ENCODE peak calls at places on chromosomes 4 and X, in five cellular contexts. Q is transverse colon, H is HL-60, T is sigmoid colon, E is SK-N-SH. B is an unnamed sample.

GRCh38 chr4:100823993-100824323 is 306.1 kb upstream of the EMCN start:
- DNase-seq in Q (no peak), H (no peak), T (no peak), E (no peak), B (no peak)

GRCh38 chrX:10579753-10580060 is 40.7 kb downstream of the MID1 start:
- DNase-seq in Q (no peak), H (no peak), T (no peak), E (no peak), B (no peak)

GRCh38 chrX:9767375-9767774 is 1.7 kb upstream of the GPR143 start:
- DNase-seq in Q (no peak), H (no peak), T (no peak), E (no peak), B (no peak)

GRCh38 chr4:110543577-110543976 is 67.6 kb downstream of the ENPEP start:
- DNase-seq in Q (no peak), H (no peak), T (no peak), E (no peak), B (no peak)

GRCh38 chr4:72295966-72296557 is 264.3 kb downstream of the NPFFR2 start:
- DNase-seq in Q (no peak), H (no peak), T (no peak), E (peak), B (no peak)

GRCh38 chr4:45518832-45519231 is 605.0 kb downstream of the GABRG1 start:
- DNase-seq in Q (no peak), H (no peak), T (no peak), E (no peak), B (no peak)

GRCh38 chr4:142846105-142846728 is at the start of gene INPP4B:
- DNase-seq in Q (peak), H (no peak), T (peak), E (peak), B (peak)

GRCh38 chrX:68936186-68936585 is 107.4 kb downstream of the EFNB1 start:
- DNase-seq in Q (peak), H (no peak), T (peak), E (no peak), B (no peak)

GRCh38 chr4:130395871-130396270 is 1299.9 kb downstream of the C4orf33 start:
- DNase-seq in Q (no peak), H (no peak), T (no peak), E (no peak), B (no peak)

GRCh38 chr4:168499241-168499640 is 2.4 kb downstream of the PALLD start:
- DNase-seq in Q (no peak), H (peak), T (no peak), E (no peak), B (no peak)

GRCh38 chrX:23742693-23743622 is at the start of gene ACOT9:
- DNase-seq in Q (peak), H (peak), T (peak), E (peak), B (peak)

GRCh38 chr4:125741825-125742452 is 427.2 kb downstream of the FAT4 start:
- DNase-seq in Q (no peak), H (no peak), T (no peak), E (peak), B (no peak)

GRCh38 chr4:87949961-87950360 is 25.6 kb upstream of the SPP1 start:
- DNase-seq in Q (no peak), H (no peak), T (no peak), E (no peak), B (no peak)

GRCh38 chr4:7515390-7515902 is 80.7 kb upstream of the PSAPL1 start:
- DNase-seq in Q (no peak), H (no peak), T (no peak), E (no peak), B (no peak)

GRCh38 chr4:173503330-173504180 is 26.5 kb downstream of the HAND2 start:
- DNase-seq in Q (no peak), H (no peak), T (no peak), E (no peak), B (no peak)

GRCh38 chrX:1507511-1508463 is 29.2 kb downstream of the P2RY8 start:
- DNase-seq in Q (peak), H (no peak), T (peak), E (no peak), B (no peak)

GRCh38 chr4:62490635-62491034 is 1290.5 kb downstream of the ADGRL3 start:
- DNase-seq in Q (no peak), H (no peak), T (no peak), E (no peak), B (no peak)

GRCh38 chr4:105140684-105141490 is 5.8 kb upstream of the TET2 start:
- DNase-seq in Q (peak), H (no peak), T (no peak), E (peak), B (no peak)

GRCh38 chr4:123361195-123361861 is 35.3 kb upstream of the SPRY1 start:
- DNase-seq in Q (peak), H (no peak), T (no peak), E (no peak), B (no peak)

GRCh38 chr4:176277162-176277904 is 8.3 kb upstream of the ASB5 start:
- DNase-seq in Q (peak), H (no peak), T (peak), E (peak), B (peak)

GRCh38 chrX:9465380-9466114 is 689 bp downstream of the TBL1X start:
- DNase-seq in Q (peak), H (no peak), T (no peak), E (peak), B (no peak)

GRCh38 chr4:7802093-7802726 is 137.5 kb downstream of the AFAP1 start:
- DNase-seq in Q (peak), H (peak), T (peak), E (peak), B (peak)

GRCh38 chrX:37383313-37383712 is 34.1 kb downstream of the PRRG1 start:
- DNase-seq in Q (no peak), H (no peak), T (no peak), E (no peak), B (no peak)

GRCh38 chr4:81595798-81596610 is 124.3 kb upstream of the RASGEF1B start:
- DNase-seq in Q (no peak), H (no peak), T (no peak), E (no peak), B (no peak)

GRCh38 chrX:13285693-13286092 is 34.2 kb downstream of the ATXN3L start:
- DNase-seq in Q (no peak), H (no peak), T (no peak), E (no peak), B (no peak)

GRCh38 chr4:120156115-120156718 is 89.6 kb upstream of the MAD2L1 start:
- DNase-seq in Q (no peak), H (no peak), T (no peak), E (peak), B (peak)

GRCh38 chr4:139142097-139142496 is 34.9 kb downstream of the ELF2 start:
- DNase-seq in Q (no peak), H (no peak), T (no peak), E (no peak), B (no peak)

GRCh38 chr4:145736241-145736831 is 56.4 kb downstream of the C4orf51 start:
- DNase-seq in Q (peak), H (no peak), T (peak), E (no peak), B (peak)

GRCh38 chr4:186723207-186724047 is at the start of gene FAT1:
- DNase-seq in Q (peak), H (peak), T (peak), E (peak), B (peak)

GRCh38 chr4:87232241-87232640 is 11.8 kb upstream of the KLHL8 start:
- DNase-seq in Q (no peak), H (no peak), T (no peak), E (no peak), B (no peak)

GRCh38 chr4:100690812-100691211 is 173.0 kb upstream of the EMCN start:
- DNase-seq in Q (no peak), H (no peak), T (no peak), E (no peak), B (no peak)

GRCh38 chr4:915595-915994 is 16.5 kb downstream of the GAK start:
- DNase-seq in Q (no peak), H (peak), T (peak), E (no peak), B (no peak)

GRCh38 chrX:110180928-110181310 is 137.0 kb downstream of the AMMECR1 start:
- DNase-seq in Q (no peak), H (no peak), T (no peak), E (no peak), B (no peak)

GRCh38 chr4:83074086-83074704 is 39.2 kb downstream of the COPS4 start:
- DNase-seq in Q (peak), H (no peak), T (no peak), E (peak), B (peak)

GRCh38 chr4:25863906-25864418 is 1.2 kb upstream of the SEL1L3 start:
- DNase-seq in Q (peak), H (no peak), T (no peak), E (no peak), B (no peak)

DNA sequence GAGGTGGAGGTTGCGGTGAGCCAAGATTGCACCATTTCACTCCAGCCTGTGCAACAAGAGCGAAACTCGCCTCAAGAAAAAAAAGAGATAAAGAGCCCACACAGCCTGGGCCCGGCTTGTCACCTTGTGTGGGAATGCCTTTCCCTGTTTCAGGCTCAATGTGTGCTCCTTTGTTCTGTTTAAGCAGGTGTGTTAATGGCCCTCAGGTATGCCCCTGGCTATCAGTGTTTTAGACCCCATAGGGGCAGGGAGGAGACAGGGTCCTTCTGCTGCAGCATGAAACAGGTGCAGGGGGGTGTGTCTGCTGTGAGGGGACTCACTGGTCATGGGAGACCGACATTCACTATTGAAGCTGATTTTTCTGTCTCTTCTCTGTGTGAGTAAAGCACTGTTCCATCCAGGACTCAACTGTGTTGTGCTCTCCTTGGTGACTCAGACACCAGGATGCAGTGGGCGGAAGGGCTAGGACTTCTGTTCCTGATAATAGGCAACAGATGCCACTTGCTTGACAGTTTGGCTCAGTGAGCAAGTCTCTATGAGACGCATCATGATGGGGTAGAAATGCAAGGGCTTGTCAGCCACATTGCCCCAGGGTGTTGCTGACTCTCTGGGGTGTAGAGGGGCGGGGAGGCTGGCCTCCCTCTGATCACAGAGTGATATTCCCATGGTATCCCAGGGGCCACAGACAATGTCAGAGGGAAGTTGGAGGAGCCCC is 15.6 kb upstream of the LAP3 start:
- DNase-seq in Q (no peak), H (no peak), T (no peak), E (peak), B (no peak)
- TF ChIP-seq POLR2AphosphoS5 in Q (no peak), H (no peak), T (no peak), E (peak), B (no peak)

DNA sequence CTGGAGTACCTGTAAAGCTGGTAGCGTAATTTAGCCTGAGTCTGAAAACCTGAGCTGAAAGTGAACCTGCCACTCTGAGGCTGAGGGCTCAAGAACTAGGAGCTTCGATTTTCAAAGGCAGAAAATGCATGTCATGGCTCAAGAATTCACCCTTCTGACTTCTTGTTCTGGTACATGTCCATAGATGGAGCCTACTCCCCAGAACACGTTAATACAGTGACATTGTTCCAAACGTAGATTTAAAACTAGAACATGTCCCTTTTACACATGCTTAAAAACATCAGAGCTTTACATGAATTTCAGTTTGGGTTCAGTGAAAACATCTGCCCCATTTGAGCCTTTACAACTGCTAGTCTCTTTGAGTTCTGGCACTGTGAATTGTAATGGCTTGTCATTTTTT is 115.5 kb upstream of the WDR1 start:
- DNase-seq in Q (no peak), H (no peak), T (no peak), E (no peak), B (no peak)
- TF ChIP-seq POLR2AphosphoS5 in Q (no peak), H (no peak), T (peak), E (no peak), B (peak)

DNA sequence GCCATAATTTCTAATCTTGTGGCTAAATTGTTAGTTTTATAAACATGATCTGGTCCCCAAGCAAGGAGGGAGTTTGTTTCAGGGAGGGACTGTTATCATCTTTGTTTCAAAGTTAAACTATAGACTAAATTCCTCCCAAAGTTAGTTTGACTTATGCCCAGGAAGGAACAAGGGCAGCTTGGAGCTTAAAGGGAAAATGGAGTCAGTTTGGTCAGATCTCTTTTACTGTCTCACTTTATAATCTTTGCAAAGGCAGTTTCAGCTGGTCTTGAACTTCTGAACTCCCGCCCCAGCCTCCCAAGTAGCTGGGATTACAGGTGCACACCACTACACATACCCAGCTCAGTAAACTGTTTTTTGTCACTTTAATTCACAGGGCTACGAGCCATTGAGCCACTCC is 214.7 kb downstream of the ZNF674 start:
- DNase-seq in Q (no peak), H (no peak), T (no peak), E (no peak), B (no peak)
- TF ChIP-seq POLR2AphosphoS5 in Q (no peak), H (no peak), T (no peak), E (no peak), B (no peak)

GRCh38 chr4:92251711-92252110 is 52.1 kb upstream of the GRID2 start:
- DNase-seq in Q (no peak), H (no peak), T (no peak), E (no peak), B (no peak)

GRCh38 chr4:92253550-92253949 is 50.2 kb upstream of the GRID2 start:
- DNase-seq in Q (no peak), H (no peak), T (no peak), E (no peak), B (no peak)

GRCh38 chr4:92253986-92254671 is 49.6 kb upstream of the GRID2 start:
- DNase-seq in Q (no peak), H (no peak), T (no peak), E (no peak), B (no peak)

GRCh38 chr4:92254767-92255442 is 48.9 kb upstream of the GRID2 start:
- DNase-seq in Q (no peak), H (no peak), T (no peak), E (no peak), B (no peak)

DNA sequence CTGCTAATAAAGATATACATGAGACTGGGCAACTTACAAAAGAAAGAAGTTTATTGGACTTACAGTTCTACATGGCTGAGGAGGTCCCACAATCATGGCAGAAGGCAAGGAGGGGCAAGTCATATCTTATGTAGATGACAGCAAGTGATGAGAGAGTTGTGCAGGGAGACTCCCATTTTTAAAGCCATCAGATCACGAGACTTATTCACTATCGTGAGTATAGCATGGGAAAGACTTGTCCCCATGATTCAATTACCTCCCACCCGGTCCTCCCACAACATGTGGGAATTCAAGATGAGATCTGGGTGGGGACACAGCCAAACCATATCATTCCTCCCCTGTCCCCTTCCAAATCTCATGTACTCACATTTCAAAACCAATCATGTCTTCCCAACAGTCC is 50.9 kb upstream of the GRID2 start:
- DNase-seq in Q (no peak), H (no peak), T (no peak), E (no peak), B (no peak)
- TF ChIP-seq POLR2AphosphoS5 in Q (no peak), H (no peak), T (no peak), E (no peak), B (no peak)

DNA sequence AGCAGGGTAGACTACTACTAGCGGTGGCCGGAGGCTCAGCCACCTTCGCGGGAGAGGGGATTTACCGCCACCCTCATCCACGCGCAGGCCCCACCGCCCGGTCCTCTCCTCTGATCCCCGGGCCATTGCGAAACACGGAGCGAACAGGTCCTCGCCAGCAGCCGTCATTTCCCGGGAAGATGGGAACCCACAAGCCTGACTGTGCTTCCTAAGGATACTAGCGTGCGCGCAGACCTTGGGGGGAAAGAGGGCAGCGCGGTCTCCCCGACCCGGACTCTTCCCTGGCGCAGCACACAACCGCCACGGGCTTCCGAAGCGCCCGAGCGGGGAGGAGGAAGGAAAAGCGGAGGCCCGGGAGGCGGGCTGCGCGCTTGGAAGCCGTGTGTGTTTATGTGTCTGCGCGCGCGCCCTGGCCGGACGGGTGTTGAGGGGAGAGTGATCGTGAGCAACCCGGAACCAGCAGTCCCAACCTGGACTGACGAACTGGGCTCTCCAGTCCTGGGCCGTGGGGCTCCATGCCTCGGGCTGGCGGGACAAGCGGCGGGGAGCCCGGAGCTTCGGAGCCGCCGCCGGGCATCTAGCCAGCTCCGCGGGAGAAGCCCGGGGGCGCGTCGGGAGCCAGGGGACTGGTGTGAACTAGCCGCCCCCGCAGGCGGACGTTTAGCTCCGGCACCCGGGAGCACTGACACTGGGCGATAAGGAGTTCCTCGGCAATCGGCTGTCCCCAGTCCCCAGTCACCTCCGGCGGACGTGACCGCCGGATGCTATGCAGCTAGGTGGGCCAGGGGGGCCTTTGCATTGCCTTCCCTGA is 74.6 kb upstream of the BCOR start:
- DNase-seq in Q (peak), H (no peak), T (peak), E (no peak), B (peak)
- TF ChIP-seq POLR2AphosphoS5 in Q (no peak), H (no peak), T (peak), E (no peak), B (no peak)

DNA sequence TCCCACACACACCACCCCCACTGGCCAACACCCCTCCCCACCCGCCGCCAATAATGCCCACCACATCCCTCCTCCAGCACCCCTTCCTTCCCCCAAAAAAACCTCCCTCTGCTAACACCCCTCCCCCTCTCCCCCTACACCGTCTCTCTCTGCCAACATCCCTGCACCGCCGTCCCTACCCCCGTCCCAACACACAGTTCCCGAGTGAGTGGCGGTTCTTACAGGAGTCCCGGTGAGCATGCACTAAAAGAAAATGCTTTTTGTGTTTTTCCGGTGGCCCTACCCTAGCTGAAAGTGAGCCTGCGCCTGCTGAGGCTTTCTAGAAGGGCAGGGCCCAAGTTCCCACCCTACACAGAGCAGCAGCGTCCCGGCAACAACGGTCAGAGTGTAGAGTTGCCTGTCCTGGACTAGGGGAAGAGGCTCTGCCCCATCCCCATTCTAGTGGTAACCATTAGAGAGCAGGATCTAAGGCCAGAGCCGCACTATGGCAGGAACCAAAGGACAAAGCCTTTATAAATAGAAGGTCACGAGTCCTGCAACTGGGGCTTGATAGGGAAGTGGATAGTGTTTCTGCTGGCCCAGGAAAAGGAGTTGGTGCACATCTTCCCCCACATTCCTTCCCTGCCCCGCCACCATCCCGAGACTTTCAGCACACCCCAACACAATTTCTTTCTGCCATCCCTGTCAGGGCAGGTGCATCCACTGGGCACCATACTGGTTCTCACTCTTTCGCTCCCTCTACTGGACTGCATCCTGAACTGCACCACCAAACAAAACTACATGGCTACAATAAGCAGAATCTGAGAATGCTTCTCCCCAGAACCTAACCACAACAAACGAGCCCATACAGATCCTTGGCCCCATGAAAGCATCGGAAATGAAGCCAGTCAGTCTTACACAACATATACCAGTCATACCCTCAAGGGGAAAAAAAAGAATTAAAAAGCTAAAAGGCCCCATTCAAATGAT is 78.1 kb upstream of the PAGE3 start:
- DNase-seq in Q (peak), H (no peak), T (no peak), E (peak), B (no peak)
- TF ChIP-seq POLR2AphosphoS5 in Q (no peak), H (no peak), T (no peak), E (no peak), B (no peak)

B was measured in prostate gland.